ENCODE peak calls at places on chromosomes 2 and 18, in seven cellular contexts. One of them, this sample, is unnamed. For H3K4me1, the result is how much of the 10 kb centered on the place peaks cover.

GRCh38 chr2:38720613-38721241 is 30.4 kb downstream of the SRSF7 start:
- DNase-seq in IMR-90: peak
- DNase-seq in MM.1S: peak
- DNase-seq in neuronal stem cell: no peak
- DNase-seq in right cardiac atrium: peak
- DNase-seq in pancreas: peak
- DNase-seq in CD4-positive, CD25-positive, alpha-beta regulatory T cell: no peak
- DNase-seq in this sample: peak

GRCh38 chr18:21444465-21445023 is 156.0 kb downstream of the ESCO1 start:
- DNase-seq in IMR-90: peak
- DNase-seq in MM.1S: peak
- DNase-seq in neuronal stem cell: peak
- DNase-seq in right cardiac atrium: no peak
- DNase-seq in pancreas: no peak
- DNase-seq in CD4-positive, CD25-positive, alpha-beta regulatory T cell: no peak
- DNase-seq in this sample: peak

GRCh38 chr2:195677290-195677689 is 20.3 kb downstream of the SLC39A10 start:
- DNase-seq in IMR-90: no peak
- DNase-seq in MM.1S: no peak
- DNase-seq in neuronal stem cell: no peak
- DNase-seq in right cardiac atrium: no peak
- DNase-seq in pancreas: no peak
- DNase-seq in CD4-positive, CD25-positive, alpha-beta regulatory T cell: no peak
- DNase-seq in this sample: no peak

GRCh38 chr2:149098722-149099121 is 60.2 kb downstream of the LYPD6B start:
- DNase-seq in IMR-90: no peak
- DNase-seq in MM.1S: no peak
- DNase-seq in neuronal stem cell: no peak
- DNase-seq in right cardiac atrium: no peak
- DNase-seq in pancreas: no peak
- DNase-seq in CD4-positive, CD25-positive, alpha-beta regulatory T cell: no peak
- DNase-seq in this sample: peak

GRCh38 chr2:200761168-200761715 is 50.5 kb upstream of the BZW1 start:
- DNase-seq in IMR-90: peak
- DNase-seq in MM.1S: no peak
- DNase-seq in neuronal stem cell: no peak
- DNase-seq in right cardiac atrium: no peak
- DNase-seq in pancreas: no peak
- DNase-seq in CD4-positive, CD25-positive, alpha-beta regulatory T cell: no peak
- DNase-seq in this sample: peak

GRCh38 chr2:227079726-227080125 is 84.3 kb downstream of the COL4A4 start:
- DNase-seq in IMR-90: peak
- DNase-seq in MM.1S: no peak
- DNase-seq in neuronal stem cell: no peak
- DNase-seq in right cardiac atrium: no peak
- DNase-seq in pancreas: no peak
- DNase-seq in CD4-positive, CD25-positive, alpha-beta regulatory T cell: no peak
- DNase-seq in this sample: no peak

GRCh38 chr2:142863485-142863921 is 14.0 kb upstream of the KYNU start:
- DNase-seq in IMR-90: peak
- DNase-seq in MM.1S: no peak
- DNase-seq in neuronal stem cell: no peak
- DNase-seq in right cardiac atrium: no peak
- DNase-seq in pancreas: no peak
- DNase-seq in CD4-positive, CD25-positive, alpha-beta regulatory T cell: no peak
- DNase-seq in this sample: peak

GRCh38 chr2:55159037-55159651 is 72.9 kb downstream of the CLHC1 start:
- DNase-seq in IMR-90: no peak
- DNase-seq in MM.1S: peak
- DNase-seq in neuronal stem cell: no peak
- DNase-seq in right cardiac atrium: peak
- DNase-seq in pancreas: peak
- DNase-seq in CD4-positive, CD25-positive, alpha-beta regulatory T cell: no peak
- DNase-seq in this sample: no peak

GRCh38 chr2:101474752-101475384 is at the start of gene RFX8:
- DNase-seq in IMR-90: peak
- DNase-seq in MM.1S: no peak
- DNase-seq in neuronal stem cell: no peak
- DNase-seq in right cardiac atrium: no peak
- DNase-seq in pancreas: no peak
- DNase-seq in CD4-positive, CD25-positive, alpha-beta regulatory T cell: peak
- DNase-seq in this sample: peak

GRCh38 chr18:76448262-76449109 is 46.6 kb downstream of the ZNF516 start:
- DNase-seq in IMR-90: no peak
- DNase-seq in MM.1S: no peak
- DNase-seq in neuronal stem cell: no peak
- DNase-seq in right cardiac atrium: no peak
- DNase-seq in pancreas: no peak
- DNase-seq in CD4-positive, CD25-positive, alpha-beta regulatory T cell: no peak
- DNase-seq in this sample: no peak

GRCh38 chr2:28415010-28415409 is 22.4 kb downstream of the FOSL2 start:
- DNase-seq in IMR-90: no peak
- DNase-seq in MM.1S: no peak
- DNase-seq in neuronal stem cell: no peak
- DNase-seq in right cardiac atrium: peak
- DNase-seq in pancreas: no peak
- DNase-seq in CD4-positive, CD25-positive, alpha-beta regulatory T cell: no peak
- DNase-seq in this sample: no peak

DNA sequence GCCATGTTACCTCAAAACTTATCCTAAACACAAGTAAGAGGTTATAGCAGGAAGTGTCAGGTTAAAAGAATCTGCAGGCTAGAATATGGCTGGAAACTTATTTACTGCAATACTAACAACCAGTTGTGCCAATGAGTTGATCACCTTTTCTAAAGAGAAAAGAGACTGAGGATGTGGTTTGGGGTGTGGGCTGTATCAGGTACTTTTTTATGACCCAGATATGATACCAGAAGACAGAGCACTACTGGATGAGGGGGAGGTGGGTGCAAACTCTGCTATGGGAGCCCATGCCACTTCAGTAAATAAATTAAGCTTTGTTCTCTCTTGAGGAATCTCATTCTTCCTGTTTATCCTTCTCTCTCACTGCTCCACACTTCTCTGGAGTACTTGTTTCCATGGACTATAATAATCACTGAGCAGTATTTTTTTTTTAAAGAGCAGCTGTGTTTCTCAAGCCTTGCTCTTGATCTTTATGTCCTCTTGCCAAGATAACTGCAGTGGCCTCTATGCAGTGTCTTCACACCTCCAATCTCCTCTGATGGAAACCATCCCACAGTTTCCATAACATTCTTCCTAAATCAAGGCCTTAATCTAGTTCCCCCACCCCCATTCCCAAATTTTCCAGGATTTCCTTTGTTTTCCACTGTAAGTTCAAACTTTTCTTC is 51.2 kb upstream of the NOSTRIN start:
- DNase-seq in IMR-90: no peak
- DNase-seq in MM.1S: no peak
- DNase-seq in neuronal stem cell: no peak
- DNase-seq in right cardiac atrium: no peak
- DNase-seq in pancreas: no peak
- DNase-seq in CD4-positive, CD25-positive, alpha-beta regulatory T cell: peak
- DNase-seq in this sample: no peak
- H3K4me1 ChIP-seq in IMR-90: under half
- H3K4me1 ChIP-seq in MM.1S: under half
- H3K4me1 ChIP-seq in neuronal stem cell: under half
- H3K4me1 ChIP-seq in right cardiac atrium: under half
- H3K4me1 ChIP-seq in pancreas: under half
- H3K4me1 ChIP-seq in CD4-positive, CD25-positive, alpha-beta regulatory T cell: under half
- H3K4me1 ChIP-seq in this sample: under half

GRCh38 chr18:12862467-12862866 is 21.6 kb downstream of the PTPN2 start:
- DNase-seq in IMR-90: no peak
- DNase-seq in MM.1S: peak
- DNase-seq in neuronal stem cell: no peak
- DNase-seq in right cardiac atrium: no peak
- DNase-seq in pancreas: no peak
- DNase-seq in CD4-positive, CD25-positive, alpha-beta regulatory T cell: no peak
- DNase-seq in this sample: peak
- H3K27ac ChIP-seq in IMR-90: no peak
- H3K27ac ChIP-seq in MM.1S: peak
- H3K27ac ChIP-seq in neuronal stem cell: peak
- H3K27ac ChIP-seq in right cardiac atrium: no peak
- H3K27ac ChIP-seq in pancreas: no peak
- H3K27ac ChIP-seq in CD4-positive, CD25-positive, alpha-beta regulatory T cell: no peak
- H3K27ac ChIP-seq in this sample: peak

DNA sequence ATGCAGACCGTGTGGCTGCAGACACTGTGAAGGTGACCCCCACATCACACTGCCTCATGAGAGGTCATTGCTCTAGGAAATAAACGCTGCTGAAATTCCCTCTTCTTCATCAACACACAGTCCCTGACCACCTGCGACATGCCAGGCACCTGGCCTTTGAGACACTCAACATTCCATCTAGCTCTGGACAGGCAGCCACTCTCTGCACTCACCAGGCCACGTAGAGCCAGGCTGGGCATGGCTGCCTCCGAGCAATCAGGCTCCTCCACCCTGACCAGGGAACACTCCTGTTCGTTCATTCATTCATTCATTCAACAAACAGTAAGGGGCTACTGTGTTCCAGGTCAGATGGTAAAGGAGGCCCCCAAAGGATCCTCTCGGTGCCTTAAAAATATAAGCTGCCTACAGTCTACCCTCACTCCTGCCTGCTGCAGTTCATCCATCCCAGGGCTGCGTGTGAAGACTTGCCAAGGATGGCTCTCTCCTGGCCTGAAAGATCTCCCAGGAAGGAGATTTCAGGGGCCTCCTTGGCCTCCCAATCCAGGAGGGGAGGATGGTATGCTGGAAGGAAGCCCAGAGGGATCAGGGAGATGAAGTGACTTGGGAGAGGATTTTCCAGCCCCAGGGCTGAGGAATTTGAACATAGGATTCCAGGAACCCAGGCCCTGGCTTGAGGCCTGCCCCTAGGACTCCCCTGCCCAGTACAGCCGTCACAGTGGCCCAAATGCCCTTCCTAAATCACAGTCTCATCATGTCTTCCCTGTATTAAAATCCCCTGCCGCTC is 66.7 kb downstream of the TNS1 start:
- DNase-seq in IMR-90: peak
- DNase-seq in MM.1S: no peak
- DNase-seq in neuronal stem cell: no peak
- DNase-seq in right cardiac atrium: peak
- DNase-seq in pancreas: no peak
- DNase-seq in CD4-positive, CD25-positive, alpha-beta regulatory T cell: no peak
- DNase-seq in this sample: no peak
- H3K4me1 ChIP-seq in IMR-90: half or more
- H3K4me1 ChIP-seq in MM.1S: under half
- H3K4me1 ChIP-seq in neuronal stem cell: under half
- H3K4me1 ChIP-seq in right cardiac atrium: half or more
- H3K4me1 ChIP-seq in pancreas: half or more
- H3K4me1 ChIP-seq in CD4-positive, CD25-positive, alpha-beta regulatory T cell: under half
- H3K4me1 ChIP-seq in this sample: under half

GRCh38 chr2:12330916-12331315 is 385.8 kb upstream of the TRIB2 start:
- DNase-seq in IMR-90: peak
- DNase-seq in MM.1S: no peak
- DNase-seq in neuronal stem cell: no peak
- DNase-seq in right cardiac atrium: no peak
- DNase-seq in pancreas: no peak
- DNase-seq in CD4-positive, CD25-positive, alpha-beta regulatory T cell: no peak
- DNase-seq in this sample: peak

GRCh38 chr2:12331698-12332097 is 385.0 kb upstream of the TRIB2 start:
- DNase-seq in IMR-90: no peak
- DNase-seq in MM.1S: no peak
- DNase-seq in neuronal stem cell: no peak
- DNase-seq in right cardiac atrium: no peak
- DNase-seq in pancreas: no peak
- DNase-seq in CD4-positive, CD25-positive, alpha-beta regulatory T cell: no peak
- DNase-seq in this sample: no peak

GRCh38 chr2:12335185-12335584 is 381.6 kb upstream of the TRIB2 start:
- DNase-seq in IMR-90: no peak
- DNase-seq in MM.1S: no peak
- DNase-seq in neuronal stem cell: no peak
- DNase-seq in right cardiac atrium: no peak
- DNase-seq in pancreas: no peak
- DNase-seq in CD4-positive, CD25-positive, alpha-beta regulatory T cell: no peak
- DNase-seq in this sample: no peak

GRCh38 chr2:12333293-12333692 is 383.4 kb upstream of the TRIB2 start:
- DNase-seq in IMR-90: no peak
- DNase-seq in MM.1S: no peak
- DNase-seq in neuronal stem cell: no peak
- DNase-seq in right cardiac atrium: no peak
- DNase-seq in pancreas: no peak
- DNase-seq in CD4-positive, CD25-positive, alpha-beta regulatory T cell: no peak
- DNase-seq in this sample: no peak

DNA sequence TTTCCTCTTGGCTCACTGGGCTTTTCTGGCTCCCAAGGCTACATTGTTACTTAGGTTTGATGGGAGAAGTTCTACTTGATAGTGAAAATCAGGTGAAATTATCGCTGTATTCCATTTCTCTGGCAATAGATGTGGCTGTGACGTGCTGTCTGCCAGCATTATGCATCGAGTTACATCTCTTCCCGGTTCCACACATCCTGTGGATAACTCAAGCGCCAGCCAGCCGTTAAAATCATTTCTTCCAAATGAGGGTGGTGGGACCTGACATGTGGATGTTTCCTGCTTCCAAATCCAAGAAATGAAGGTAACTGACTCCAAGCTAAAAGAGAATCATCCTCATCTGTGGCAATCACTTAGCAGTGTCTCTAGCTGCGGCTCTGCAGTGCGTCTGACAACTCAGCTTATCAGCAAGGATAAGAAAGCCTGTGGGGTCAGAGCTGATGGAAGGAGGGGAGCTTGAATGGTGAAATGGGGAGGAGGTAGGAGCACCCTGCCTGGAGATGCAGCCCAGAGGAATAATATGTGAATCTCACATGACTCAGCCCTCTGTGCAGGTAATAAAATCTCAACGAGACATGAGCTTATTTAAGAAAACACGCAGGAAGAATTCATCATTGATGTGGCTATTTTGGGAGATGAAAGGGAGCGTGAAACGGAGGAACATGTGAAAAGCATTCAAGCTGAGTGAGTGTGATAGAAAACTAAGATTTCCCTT is 382.3 kb upstream of the TRIB2 start:
- DNase-seq in IMR-90: no peak
- DNase-seq in MM.1S: no peak
- DNase-seq in neuronal stem cell: no peak
- DNase-seq in right cardiac atrium: no peak
- DNase-seq in pancreas: no peak
- DNase-seq in CD4-positive, CD25-positive, alpha-beta regulatory T cell: no peak
- DNase-seq in this sample: peak
- H3K27ac ChIP-seq in IMR-90: no peak
- H3K27ac ChIP-seq in MM.1S: no peak
- H3K27ac ChIP-seq in neuronal stem cell: no peak
- H3K27ac ChIP-seq in right cardiac atrium: no peak
- H3K27ac ChIP-seq in pancreas: no peak
- H3K27ac ChIP-seq in CD4-positive, CD25-positive, alpha-beta regulatory T cell: no peak
- H3K27ac ChIP-seq in this sample: peak